ENCODE peak calls at places on chromosomes 16 and 17, in ten cellular contexts. Z is esophagus muscularis mucosa, E is heart left ventricle, R is endothelial cell of umbilical vein, Y is A549, O is adrenal gland, V is stomach, W is IMR-90, L is upper lobe of left lung, N is testis. X is an unnamed sample.

GRCh38 chr16:73713817-73714495 is 582.7 kb upstream of the PSMD7 start:
- DNase-seq in Z (peak; percentile 66), E (no peak), R (no peak), Y (peak; percentile 9), O (peak; percentile 55), V (no peak), W (peak; percentile 4), L (no peak), N (peak; percentile 55), X (peak; percentile 43)

GRCh38 chr17:4634981-4635380 is 6.5 kb downstream of the ALOX15 start:
- DNase-seq in Z (no peak), E (no peak), R (no peak), Y (no peak), O (no peak), V (no peak), W (no peak), L (no peak), N (no peak), X (peak; percentile 20)

GRCh38 chr17:31499771-31500554 is 108.5 kb downstream of the RAB11FIP4 start:
- DNase-seq in Z (no peak), E (peak; percentile 82), R (no peak), Y (no peak), O (no peak), V (peak; percentile 70), W (peak; percentile 22), L (peak; percentile 81), N (peak; percentile 57), X (no peak)

GRCh38 chr17:48500435-48501426 is 30.1 kb downstream of the HOXB1 start:
- DNase-seq in Z (no peak), E (no peak), R (no peak), Y (no peak), O (no peak), V (no peak), W (peak; percentile 64), L (no peak), N (peak; percentile 15), X (no peak)

GRCh38 chr17:67310406-67310805 is 56.0 kb downstream of the PSMD12 start:
- DNase-seq in Z (no peak), E (no peak), R (no peak), Y (no peak), O (no peak), V (no peak), W (no peak), L (no peak), N (no peak), X (no peak)

GRCh38 chr17:64057701-64058263 is 37.3 kb upstream of the ICAM2 start:
- DNase-seq in Z (no peak), E (no peak), R (no peak), Y (no peak), O (no peak), V (no peak), W (no peak), L (peak; percentile 16), N (no peak), X (no peak)

GRCh38 chr16:57372372-57373116 is at the start of gene CX3CL1:
- DNase-seq in Z (no peak), E (peak; percentile 76), R (peak; percentile 55), Y (no peak), O (peak; percentile 46), V (peak; percentile 40), W (peak; percentile 39), L (peak; percentile 52), N (peak; percentile 73), X (no peak)

GRCh38 chr16:74607967-74608356 is 1.0 kb upstream of the GLG1 start:
- DNase-seq in Z (no peak), E (no peak), R (no peak), Y (no peak), O (no peak), V (no peak), W (peak; percentile 40), L (no peak), N (no peak), X (no peak)

GRCh38 chr17:11296994-11297393 is 56.0 kb downstream of the SHISA6 start:
- DNase-seq in Z (peak; percentile 45), E (no peak), R (no peak), Y (peak; percentile 44), O (no peak), V (no peak), W (no peak), L (no peak), N (no peak), X (no peak)

DNA sequence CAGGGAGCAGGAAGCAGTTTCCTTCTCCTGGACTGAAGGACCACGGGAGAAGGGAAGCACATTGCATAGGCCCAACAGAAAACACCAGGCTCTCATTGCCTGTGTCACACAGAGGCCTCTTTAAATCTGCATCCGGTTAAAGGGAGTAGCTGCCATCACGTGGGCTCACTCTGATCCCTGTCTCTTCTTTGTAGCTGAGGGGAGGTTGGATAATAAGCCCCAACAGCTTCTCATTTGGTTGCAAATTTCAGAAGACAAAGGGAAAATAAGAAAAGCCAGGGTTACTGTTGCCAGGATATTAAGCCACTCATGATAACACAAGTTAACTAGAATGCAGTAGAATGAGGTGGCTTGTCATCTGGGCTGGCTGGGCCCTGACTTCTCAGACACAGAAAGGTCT is 325.2 kb upstream of the ERCC4 start:
- DNase-seq in Z (no peak), E (no peak), R (no peak), Y (no peak), O (no peak), V (no peak), W (no peak), L (no peak), N (no peak), X (no peak)
- H3K4me3 ChIP-seq in Z (no peak overlapping the region), E (no peak overlapping the region), R (no peak overlapping the region), Y (no peak overlapping the region), O (no peak overlapping the region), V (no peak overlapping the region), W (no peak overlapping the region), L (no peak overlapping the region), N (no peak overlapping the region), X (no peak overlapping the region)

GRCh38 chr16:69116911-69117310 is 11.5 kb downstream of the HAS3 start:
- DNase-seq in Z (no peak), E (no peak), R (peak; percentile 73), Y (no peak), O (no peak), V (peak; percentile 5), W (no peak), L (no peak), N (no peak), X (no peak)

GRCh38 chr16:69118994-69119393 is 13.4 kb downstream of the CHTF8 start:
- DNase-seq in Z (no peak), E (no peak), R (no peak), Y (no peak), O (no peak), V (no peak), W (no peak), L (no peak), N (no peak), X (no peak)

GRCh38 chr16:69120096-69120664 is 12.2 kb downstream of the CHTF8 start:
- DNase-seq in Z (no peak), E (no peak), R (no peak), Y (no peak), O (no peak), V (no peak), W (no peak), L (no peak), N (no peak), X (no peak)

GRCh38 chr16:69119536-69119935 is 12.9 kb downstream of the CHTF8 start:
- DNase-seq in Z (no peak), E (no peak), R (no peak), Y (no peak), O (no peak), V (no peak), W (no peak), L (no peak), N (no peak), X (no peak)

DNA sequence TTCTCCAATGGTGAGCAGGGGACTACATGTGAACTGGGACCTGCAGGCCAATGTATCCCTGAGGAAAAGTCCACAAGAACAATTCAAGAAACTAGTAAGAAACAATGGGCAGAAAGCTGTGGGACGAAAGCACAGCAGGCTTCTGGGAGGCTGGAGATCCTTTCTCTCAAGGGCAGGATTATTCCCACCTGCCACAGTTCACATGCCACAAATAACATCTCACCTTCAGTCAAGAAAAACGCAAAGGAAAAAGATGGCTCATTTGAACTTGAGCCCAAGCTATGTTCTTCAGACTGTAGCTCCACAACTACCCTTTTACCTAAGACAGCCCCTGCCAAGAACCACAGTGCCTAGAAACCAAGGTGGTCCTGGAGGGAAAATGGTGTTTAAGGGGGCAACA is 13.0 kb downstream of the HAS3 start:
- DNase-seq in Z (no peak), E (no peak), R (no peak), Y (no peak), O (no peak), V (no peak), W (no peak), L (no peak), N (no peak), X (no peak)
- TF ChIP-seq POLR2A in Z (no peak), E (no peak), R (no peak), Y (no peak), O (no peak), V (no peak), W (no peak), L (no peak), N (no peak), X (no peak)

DNA sequence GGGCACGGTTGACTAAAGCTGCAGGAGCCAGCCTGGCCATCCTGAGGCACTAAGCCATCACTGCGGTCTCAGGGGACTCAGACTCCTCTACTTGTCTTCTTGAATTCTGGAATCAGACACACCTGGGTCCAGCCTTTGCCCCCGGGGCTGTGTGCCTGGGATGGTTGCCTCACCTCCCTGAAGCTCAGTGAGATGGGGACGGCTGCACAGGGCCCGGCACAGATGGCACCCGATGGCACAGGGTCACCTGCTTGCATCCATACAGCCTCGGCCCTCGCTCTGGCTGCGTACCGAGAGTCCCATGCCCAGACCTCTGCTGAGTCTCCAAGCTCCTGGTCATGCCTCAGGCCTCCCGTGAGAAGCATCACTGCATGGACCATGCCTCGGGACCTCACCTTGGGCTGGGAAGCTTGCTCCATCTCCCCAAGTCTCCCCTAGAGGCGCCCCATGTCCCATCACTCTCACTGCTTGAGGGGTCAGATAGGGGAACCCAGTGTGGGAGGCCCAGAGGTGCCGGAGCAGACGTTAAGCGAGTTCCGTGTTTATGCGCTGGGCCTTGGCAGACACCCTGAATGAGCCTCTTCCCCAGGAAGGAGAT is 316.3 kb downstream of the SEC14L1 start:
- DNase-seq in Z (no peak), E (peak; percentile 22), R (no peak), Y (no peak), O (no peak), V (no peak), W (no peak), L (peak; percentile 49), N (no peak), X (no peak)
- H3K4me3 ChIP-seq in Z (no peak overlapping the region), E (no peak overlapping the region), R (no peak overlapping the region), Y (no peak overlapping the region), O (no peak overlapping the region), V (peak overlapping the region; percentile 14), W (no peak overlapping the region), L (no peak overlapping the region), N (no peak overlapping the region), X (no peak overlapping the region)

DNA sequence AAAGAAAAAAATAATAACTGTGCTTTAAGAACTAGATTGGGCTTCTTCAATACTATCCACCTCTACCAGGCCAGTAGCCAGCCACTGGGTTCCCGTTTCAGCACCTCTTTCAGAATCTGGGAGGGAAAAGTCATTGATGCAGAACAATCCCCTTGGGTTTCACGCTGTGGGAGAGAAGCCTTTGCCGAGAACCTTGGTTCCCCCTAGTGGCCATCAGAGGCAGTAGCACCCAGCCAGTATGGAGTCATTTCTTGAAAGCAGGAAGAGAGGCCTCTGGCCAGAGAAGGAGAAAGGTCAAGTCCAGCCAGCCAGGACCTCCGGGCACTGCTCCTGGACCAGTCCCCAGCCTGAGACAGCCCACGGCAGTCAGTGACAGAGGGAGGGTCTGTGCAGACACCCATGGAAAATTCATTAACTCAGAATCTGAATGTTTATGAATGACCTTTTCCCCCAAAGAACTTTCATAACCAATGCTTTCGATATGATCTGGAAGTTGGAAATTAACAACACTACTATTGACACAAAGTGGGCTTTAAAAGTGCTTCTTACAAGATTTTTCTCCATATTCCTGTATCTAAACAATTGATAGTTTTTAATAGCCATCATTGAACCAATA is 51.2 kb upstream of the CDH5 start:
- DNase-seq in Z (no peak), E (peak; percentile 53), R (peak; percentile 73), Y (peak; percentile 89), O (peak; percentile 61), V (peak; percentile 69), W (peak; percentile 70), L (peak; percentile 72), N (peak; percentile 77), X (peak; percentile 82)
- TF ChIP-seq POLR2A in Z (no peak), E (no peak), R (no peak), Y (no peak), O (no peak), V (no peak), W (no peak), L (no peak), N (no peak), X (no peak)